ENCODE peak calls at places on chromosome 17, in seven cellular contexts. L is lung, M is IMR-90, N is coronary artery, R is HFFc6, Q is AG09309, V is choroid plexus epithelial cell. E is an unnamed sample.

GRCh38 chr17:80856863-80857488 is 134.7 kb upstream of the CHMP6 start:
- DNase-seq in Q (no peak), L (no peak), N (no peak), R (no peak), V (no peak), M (peak), E (peak)

GRCh38 chr17:31323551-31323950 is 2.1 kb upstream of the EVI2A start:
- DNase-seq in M (no peak), L (no peak), V (no peak), N (no peak), Q (no peak), R (no peak), E (no peak)

GRCh38 chr17:8632087-8632486 is 1.6 kb upstream of the MYH10 start:
- DNase-seq in N (no peak), V (no peak), M (no peak), L (no peak), Q (no peak), R (no peak), E (no peak)

GRCh38 chr17:27319536-27320221 is 25.8 kb downstream of the WSB1 start:
- DNase-seq in M (peak), N (peak), R (peak), L (peak), V (peak), Q (no peak), E (peak)

GRCh38 chr17:82213251-82214011 is 789 bp upstream of the CCDC57 start:
- DNase-seq in L (no peak), R (peak), Q (no peak), M (peak), N (peak), V (peak), E (peak)

GRCh38 chr17:73720187-73720834 is 76.1 kb upstream of the SDK2 start:
- DNase-seq in N (no peak), M (no peak), R (no peak), Q (no peak), L (no peak), V (no peak), E (no peak)

GRCh38 chr17:69246726-69247375 is 18.2 kb upstream of the ABCA10 start:
- DNase-seq in N (no peak), R (peak), L (no peak), M (peak), V (peak), Q (no peak), E (peak)

GRCh38 chr17:1789936-1790335 is 28.1 kb downstream of the SERPINF1 start:
- DNase-seq in L (no peak), M (no peak), V (no peak), Q (no peak), R (no peak), N (no peak), E (no peak)

GRCh38 chr17:35210741-35211140 is 16.5 kb upstream of the SLC35G3 start:
- DNase-seq in N (no peak), R (no peak), Q (no peak), M (no peak), L (no peak), V (no peak), E (no peak)

GRCh38 chr17:77772899-77773358 is 185.6 kb upstream of the TNRC6C start:
- DNase-seq in M (no peak), V (no peak), R (no peak), N (no peak), Q (no peak), L (no peak), E (no peak)

GRCh38 chr17:69147460-69147859 is 5.8 kb upstream of the ABCA6 start:
- DNase-seq in M (no peak), L (no peak), V (no peak), R (no peak), N (no peak), Q (no peak), E (no peak)

GRCh38 chr17:33562792-33563191 is 269.7 kb upstream of the ASIC2 start:
- DNase-seq in Q (no peak), M (no peak), L (no peak), R (no peak), V (no peak), N (no peak), E (no peak)

GRCh38 chr17:44350733-44351226 is 5.7 kb downstream of the GRN start:
- DNase-seq in M (peak), L (peak), V (peak), N (no peak), Q (no peak), R (peak), E (peak)

GRCh38 chr17:5523249-5523648 is 36.9 kb downstream of the MIS12 start:
- DNase-seq in M (no peak), R (no peak), L (no peak), N (no peak), V (no peak), Q (no peak), E (no peak)

GRCh38 chr17:55278173-55278748 is 13.5 kb downstream of the HLF start:
- DNase-seq in Q (no peak), M (no peak), L (no peak), N (no peak), R (no peak), V (no peak), E (no peak)

GRCh38 chr17:57466042-57466471 is 209.7 kb downstream of the MSI2 start:
- DNase-seq in L (no peak), R (no peak), M (no peak), Q (no peak), V (no peak), N (no peak), E (no peak)

GRCh38 chr17:44543213-44543904 is 13.9 kb upstream of the FZD2 start:
- DNase-seq in V (peak), M (peak), R (peak), N (no peak), Q (peak), L (no peak), E (peak)

GRCh38 chr17:142876-143784 is 5.8 kb downstream of the SCGB1C2 start:
- DNase-seq in R (no peak), V (no peak), L (peak), Q (no peak), M (no peak), N (no peak), E (no peak)

GRCh38 chr17:27918498-27918897 is 25.3 kb upstream of the LYRM9 start:
- DNase-seq in V (no peak), N (no peak), Q (no peak), M (no peak), R (no peak), L (no peak), E (no peak)

GRCh38 chr17:68431661-68432071 is 25.6 kb downstream of the WIPI1 start:
- DNase-seq in R (no peak), M (peak), L (no peak), Q (no peak), V (peak), N (no peak), E (peak)

GRCh38 chr17:46193246-46193625 is at the start of gene KANSL1:
- DNase-seq in Q (peak), V (peak), R (peak), N (peak), L (peak), M (peak), E (peak)

GRCh38 chr17:46192211-46192483 is 1.1 kb downstream of the KANSL1 start:
- DNase-seq in Q (no peak), V (no peak), M (no peak), R (no peak), L (no peak), N (no peak), E (no peak)

GRCh38 chr17:46192484-46193245 is 564 bp downstream of the KANSL1 start:
- DNase-seq in R (peak), L (peak), M (peak), Q (peak), N (peak), V (peak), E (peak)

GRCh38 chr17:46190763-46191162 is 2.5 kb downstream of the KANSL1 start:
- DNase-seq in N (no peak), Q (no peak), V (peak), L (no peak), M (peak), R (no peak), E (no peak)

GRCh38 chr17:46191332-46192210 is 1.7 kb downstream of the KANSL1 start:
- DNase-seq in R (peak), V (peak), M (no peak), N (no peak), Q (no peak), L (no peak), E (peak)
- TF ChIP-seq CTCF in R (no peak), V (no peak), M (no peak), N (no peak), Q (no peak), L (no peak), E (no peak)

DNA sequence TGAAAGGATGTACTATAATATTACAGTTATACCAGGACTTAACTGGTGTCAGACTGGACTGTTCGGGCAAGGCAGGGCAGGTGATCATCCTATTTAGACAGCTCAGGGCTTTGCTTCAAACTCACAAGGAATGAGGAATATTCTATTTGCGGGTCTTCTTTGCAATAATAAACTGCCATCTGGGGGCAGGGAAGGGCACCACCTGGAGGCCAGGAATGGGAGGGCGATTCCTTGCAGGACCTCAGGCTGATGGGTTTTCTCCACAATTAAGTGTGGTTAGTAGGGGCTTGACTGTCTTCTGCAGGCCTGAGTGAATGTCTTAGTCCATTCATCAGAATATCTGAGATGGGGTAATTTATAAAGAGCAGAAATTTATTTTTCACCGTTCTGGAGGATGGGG is 424.1 kb downstream of the CA10 start:
- DNase-seq in L (no peak), V (no peak), M (no peak), N (no peak), Q (no peak), R (no peak), E (peak)
- TF ChIP-seq CTCF in L (no peak), V (peak), M (no peak), N (no peak), Q (no peak), R (peak), E (peak)

DNA sequence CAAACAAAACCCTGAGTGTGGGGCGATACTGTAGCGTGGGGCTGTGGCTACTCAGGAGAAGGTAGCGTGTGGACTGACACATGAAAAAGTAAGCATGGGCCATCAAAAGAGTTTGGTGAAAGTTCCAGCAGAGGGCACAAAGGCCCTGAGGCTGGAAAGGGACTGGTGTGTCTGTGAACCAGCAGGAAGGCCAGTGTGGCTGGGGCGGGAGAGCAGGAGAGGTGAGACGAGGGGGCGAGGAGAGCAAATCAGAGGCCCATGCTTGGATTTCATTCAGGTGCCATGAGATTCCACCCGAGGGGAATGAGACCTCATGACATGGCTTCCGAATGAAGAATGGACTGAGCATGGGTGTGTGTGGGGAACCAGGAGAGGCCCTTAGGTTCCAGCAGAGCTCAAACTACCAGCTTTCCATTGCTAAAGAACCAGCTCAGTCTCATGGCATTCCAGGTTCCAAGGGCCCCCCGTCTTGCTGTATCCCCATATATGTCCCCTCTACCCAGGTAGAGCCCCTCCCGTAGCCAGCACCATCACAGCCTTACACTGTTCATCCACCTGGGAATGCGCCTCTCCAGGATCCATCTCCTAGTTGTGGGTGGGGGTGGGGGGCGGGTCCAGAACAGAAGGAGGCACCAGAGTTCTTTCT is 31.1 kb downstream of the TRPV2 start:
- DNase-seq in M (no peak), R (no peak), V (no peak), N (no peak), L (no peak), Q (no peak), E (peak)
- TF ChIP-seq CTCF in M (no peak), R (peak), V (peak), N (no peak), L (no peak), Q (no peak), E (no peak)

GRCh38 chr17:61583242-61583641 is 7.8 kb downstream of the NACA2 start:
- DNase-seq in R (peak), N (no peak), M (peak), Q (peak), L (no peak), V (peak), E (peak)
- TF ChIP-seq CTCF in R (peak), N (no peak), M (peak), Q (peak), L (no peak), V (peak), E (no peak)

GRCh38 chr17:20999044-20999573 is 43.7 kb downstream of the USP22 start:
- DNase-seq in N (no peak), V (peak), M (no peak), Q (no peak), L (no peak), R (no peak), E (no peak)

GRCh38 chr17:20996724-20997615 is 45.8 kb downstream of the USP22 start:
- DNase-seq in N (no peak), M (no peak), Q (no peak), V (no peak), R (no peak), L (no peak), E (no peak)

GRCh38 chr17:20995873-20996723 is 46.7 kb downstream of the USP22 start:
- DNase-seq in N (no peak), M (no peak), Q (no peak), V (no peak), L (no peak), R (no peak), E (no peak)

GRCh38 chr17:20998571-20999043 is 44.2 kb downstream of the USP22 start:
- DNase-seq in N (no peak), M (no peak), R (no peak), Q (no peak), L (no peak), V (peak), E (no peak)

DNA sequence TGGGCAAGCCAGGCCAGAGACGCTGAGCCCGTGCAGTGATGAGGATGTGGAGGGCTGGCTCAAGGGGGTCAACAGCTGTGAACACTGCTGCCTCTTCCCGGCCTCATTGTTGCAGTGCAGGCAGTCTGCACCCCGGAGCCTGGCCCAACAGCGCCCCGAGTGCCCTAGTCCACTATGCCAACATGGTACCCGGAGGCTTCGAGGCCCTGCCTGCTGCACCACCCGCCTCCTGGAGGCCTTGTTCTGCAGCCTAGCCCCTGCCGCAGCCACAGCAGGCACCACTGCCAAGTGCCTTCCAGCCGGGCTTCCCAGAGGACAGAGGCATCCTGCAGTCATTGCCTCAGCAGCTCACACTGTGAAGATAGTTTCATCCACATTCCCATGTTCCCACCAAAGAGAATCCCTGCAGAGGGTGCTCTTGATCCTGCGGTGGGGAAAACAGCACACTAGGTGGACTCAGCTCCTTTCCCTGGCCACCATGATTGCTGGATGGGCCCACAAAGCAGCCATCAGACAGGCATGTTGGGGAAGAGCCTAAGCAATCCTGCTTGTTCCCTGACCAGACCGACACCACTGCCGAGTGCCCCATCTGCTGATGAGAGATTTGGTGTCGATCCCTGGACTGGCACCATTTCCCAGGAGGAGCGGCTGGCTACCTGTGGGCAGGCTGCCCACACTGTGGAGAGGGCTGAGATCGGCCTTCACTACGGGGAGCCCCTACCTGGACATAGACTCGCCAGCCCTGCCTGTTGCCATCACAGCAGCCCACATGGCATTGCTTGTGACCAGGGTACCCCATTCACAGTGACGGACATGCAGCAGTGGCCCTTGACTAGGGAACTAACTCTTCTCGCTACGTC is 44.9 kb downstream of the USP22 start:
- DNase-seq in L (no peak), M (no peak), R (no peak), V (no peak), Q (no peak), N (no peak), E (peak)
- TF ChIP-seq CTCF in L (no peak), M (no peak), R (no peak), V (no peak), Q (no peak), N (no peak), E (no peak)

E was measured in MCF 10A.